ENCODE peak calls at places on chromosomes 3 and 15, in nine cellular contexts. C is lower leg skin, I is PC-9, V is GM06990, L is esophagus squamous epithelium, R is endodermal cell, S is mucosa of descending colon, G is psoas muscle, W is fibroblast of lung. U is an unnamed sample.

GRCh38 chr3:111070772-111071256 is 802 bp upstream of the NECTIN3 start:
- DNase-seq in S (no peak), L (no peak), R (no peak), W (no peak), I (no peak), V (peak), C (peak), G (no peak), U (no peak)

GRCh38 chr3:194705761-194706160 is 20.1 kb downstream of the FAM43A start:
- DNase-seq in V (no peak), G (no peak), R (no peak), L (no peak), C (no peak), I (no peak), W (no peak), S (no peak), U (no peak)

GRCh38 chr3:101266566-101266965 is 53.8 kb downstream of the IMPG2 start:
- DNase-seq in L (no peak), V (no peak), I (no peak), G (no peak), S (no peak), R (peak), C (no peak), W (no peak), U (no peak)

GRCh38 chr15:90912770-90913075 is 9.6 kb downstream of the MAN2A2 start:
- DNase-seq in R (no peak), G (peak), S (no peak), V (no peak), I (no peak), C (no peak), W (no peak), L (no peak), U (no peak)

GRCh38 chr3:64358176-64358575 is 132.9 kb upstream of the PRICKLE2 start:
- DNase-seq in C (no peak), R (no peak), W (no peak), I (no peak), V (no peak), L (no peak), S (no peak), G (no peak), U (no peak)

GRCh38 chr3:25469609-25470008 is 41.5 kb downstream of the RARB start:
- DNase-seq in G (no peak), R (no peak), V (no peak), S (no peak), C (no peak), W (no peak), I (no peak), L (no peak), U (no peak)

GRCh38 chr3:134074790-134075567 is 45.3 kb upstream of the SLCO2A1 start:
- DNase-seq in S (no peak), G (no peak), L (no peak), V (no peak), W (no peak), R (peak), C (no peak), I (no peak), U (no peak)

GRCh38 chr15:62925875-62926274 is 116.7 kb upstream of the TPM1 start:
- DNase-seq in L (no peak), I (no peak), V (no peak), R (no peak), G (no peak), S (no peak), C (peak), W (no peak), U (no peak)

DNA sequence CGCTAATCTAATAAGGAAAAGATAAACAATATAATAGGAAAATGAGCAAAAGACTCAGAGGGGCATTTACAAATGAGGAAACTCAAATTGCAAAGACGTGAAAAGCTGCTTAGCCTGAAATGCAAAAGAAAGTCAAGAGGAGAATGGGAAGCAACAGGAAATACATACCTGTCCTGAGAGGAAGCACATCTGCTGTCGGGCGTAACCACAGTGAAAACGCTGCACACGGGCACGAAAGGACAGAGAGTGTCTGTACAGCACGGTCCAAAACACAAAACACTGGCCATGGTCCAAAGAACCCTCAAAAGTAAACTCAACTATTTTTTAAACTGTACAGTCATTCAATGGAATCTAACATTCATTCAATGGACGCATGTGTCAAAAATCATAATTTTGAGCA is 100.6 kb downstream of the CHSY1 start:
- DNase-seq in G (no peak), V (no peak), C (no peak), R (no peak), W (no peak), I (no peak), S (no peak), L (no peak), U (no peak)
- H3K4me3 ChIP-seq in G (no peak), V (no peak), C (no peak), R (no peak), W (no peak), I (no peak), S (no peak), L (no peak), U (no peak)

DNA sequence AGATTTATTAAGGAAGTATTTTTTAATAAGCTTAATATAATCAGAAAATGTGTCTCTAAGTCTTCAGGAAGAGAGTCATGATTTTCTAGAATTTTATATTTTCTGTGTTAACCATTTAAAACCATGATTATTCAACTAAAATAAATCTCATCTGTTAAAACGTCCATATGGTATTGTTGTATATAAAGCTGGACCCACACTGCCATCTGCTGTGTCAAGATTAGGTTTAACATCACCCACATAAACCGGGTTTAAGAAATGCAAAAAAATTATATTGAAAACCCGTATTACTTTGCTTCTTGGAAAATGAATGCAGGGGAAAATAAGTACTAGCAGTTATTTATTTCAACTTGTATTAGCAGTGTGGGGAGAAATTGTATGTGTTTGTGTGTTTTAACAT is 9.5 kb upstream of the CCDC66 start:
- DNase-seq in C (no peak), V (no peak), R (no peak), G (no peak), W (peak), S (no peak), L (no peak), I (no peak), U (no peak)
- TF ChIP-seq CTCF in C (no peak), V (no peak), R (peak), G (no peak), W (peak), S (no peak), L (no peak), I (peak), U (peak)

GRCh38 chr15:87764461-87765236 is 491.9 kb downstream of the NTRK3 start:
- DNase-seq in W (no peak), C (no peak), V (no peak), I (no peak), L (no peak), R (peak), S (no peak), G (no peak), U (no peak)
- H3K4me3 ChIP-seq in W (no peak), C (no peak), V (no peak), I (no peak), L (no peak), R (peak), S (no peak), G (no peak), U (no peak)

GRCh38 chr15:75508741-75509532 is 57.4 kb upstream of the SIN3A start:
- DNase-seq in C (no peak), L (no peak), R (peak), W (peak), S (no peak), V (peak), G (no peak), I (peak), U (no peak)
- TF ChIP-seq CTCF in C (no peak), L (peak), R (peak), W (peak), S (no peak), V (peak), G (peak), I (peak), U (peak)

GRCh38 chr3:39147374-39147709 is 6.0 kb downstream of the CSRNP1 start:
- DNase-seq in S (no peak), I (no peak), C (no peak), V (no peak), L (no peak), W (no peak), R (no peak), G (no peak), U (no peak)
- H3K4me3 ChIP-seq in S (no peak), I (peak), C (no peak), V (peak), L (peak), W (peak), R (no peak), G (peak), U (no peak)

GRCh38 chr3:69777582-69777967 is 38.3 kb downstream of the MITF start:
- DNase-seq in I (no peak), V (no peak), C (no peak), L (no peak), S (no peak), G (no peak), R (no peak), W (no peak), U (no peak)
- TF ChIP-seq CTCF in I (no peak), V (no peak), C (no peak), L (no peak), S (no peak), G (no peak), R (no peak), W (no peak), U (no peak)

DNA sequence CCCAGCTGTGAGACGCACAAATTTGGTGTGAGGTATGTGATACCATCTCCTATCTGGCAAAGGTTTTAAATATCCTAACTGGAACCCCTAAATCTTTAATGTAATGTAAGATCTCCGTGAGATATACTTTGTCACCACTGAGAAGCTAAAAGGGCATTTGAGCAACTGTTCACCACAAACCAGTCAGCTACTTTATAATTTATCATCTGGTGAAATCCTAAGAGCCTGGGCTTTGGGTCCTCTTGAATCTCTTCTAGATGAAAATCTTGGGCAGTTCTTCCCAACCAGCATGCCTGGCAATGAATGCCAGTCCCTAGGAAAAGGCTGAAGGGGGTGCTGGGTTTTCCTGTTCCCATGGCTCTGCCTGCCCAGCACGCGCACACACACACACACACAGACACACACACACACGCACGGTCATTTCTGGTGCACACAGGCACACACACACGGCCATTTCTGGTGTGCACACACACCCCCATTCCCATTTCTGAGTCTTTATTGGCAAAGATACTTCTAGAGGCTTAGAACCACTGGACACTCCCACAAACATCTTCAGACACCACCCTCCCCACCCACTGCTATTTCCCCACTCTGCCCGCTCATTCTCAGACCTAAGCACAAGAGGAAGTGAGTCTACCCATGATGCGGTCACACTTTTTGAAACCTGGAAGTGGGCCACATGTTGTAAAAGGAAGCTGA is 72.6 kb downstream of the MYO1E start:
- DNase-seq in C (peak), V (peak), W (peak), R (peak), I (peak), L (peak), S (peak), G (peak), U (no peak)
- H3K4me3 ChIP-seq in C (no peak), V (peak), W (peak), R (no peak), I (no peak), L (no peak), S (no peak), G (peak), U (no peak)

U was measured in LNCaP clone FGC.